ENCODE peak calls at places on chromosomes 16 and 17, in four cellular contexts. Y, S, H and C are unnamed samples.
A peak's percentile ranks its signal among the peaks of the same experiment; 100 is the strongest.

GRCh38 chr16:78594191-78594590 is 494.7 kb downstream of the WWOX start:
- DNase-seq in Y (no peak), S (no peak), H (no peak), C (no peak)

GRCh38 chr16:4548124-4548523 is 8.0 kb upstream of the C16orf96 start:
- DNase-seq in Y (no peak), S (no peak), H (no peak), C (no peak)

GRCh38 chr17:63247706-63248105 is 198.4 kb downstream of the CYB561 start:
- DNase-seq in Y (no peak), S (no peak), H (no peak), C (no peak)

GRCh38 chr16:49755291-49755611 is 100.7 kb downstream of the ZNF423 start:
- DNase-seq in Y (no peak), S (peak; percentile 25), H (no peak), C (no peak)

GRCh38 chr17:20187049-20187448 is 177.9 kb downstream of the SPECC1 start:
- DNase-seq in Y (no peak), S (no peak), H (no peak), C (no peak)

GRCh38 chr17:56667925-56668324 is 74.4 kb downstream of the NOG start:
- DNase-seq in Y (no peak), S (no peak), H (no peak), C (no peak)

GRCh38 chr17:6387858-6388257 is 47.1 kb downstream of the AIPL1 start:
- DNase-seq in Y (no peak), S (no peak), H (no peak), C (no peak)

GRCh38 chr16:15403392-15403995 is 7.9 kb downstream of the MPV17L start:
- DNase-seq in Y (no peak), S (no peak), H (no peak), C (no peak)

GRCh38 chr17:6353161-6353560 is 81.8 kb downstream of the AIPL1 start:
- DNase-seq in Y (no peak), S (no peak), H (no peak), C (no peak)

GRCh38 chr16:12543700-12544476 is 259.8 kb downstream of the CPPED1 start:
- DNase-seq in Y (peak; percentile 91), S (no peak), H (peak; percentile 48), C (no peak)

GRCh38 chr17:50208611-50209061 is 7.2 kb upstream of the COL1A1 start:
- DNase-seq in Y (no peak), S (peak; percentile 92), H (no peak), C (no peak)

GRCh38 chr16:10314811-10315210 is 71.0 kb upstream of the ATF7IP2 start:
- DNase-seq in Y (peak; percentile 65), S (no peak), H (no peak), C (no peak)

GRCh38 chr16:84356591-84357116 is 11.7 kb upstream of the ATP2C2 start:
- DNase-seq in Y (peak; percentile 68), S (no peak), H (no peak), C (no peak)

GRCh38 chr17:64001763-64002529 is 3.8 kb downstream of the PRR29 start:
- DNase-seq in Y (no peak), S (peak; percentile 25), H (no peak), C (no peak)

GRCh38 chr17:76354747-76355310 is 1.1 kb upstream of the PRPSAP1 start:
- DNase-seq in Y (no peak), S (peak; percentile 68), H (no peak), C (no peak)

GRCh38 chr16:57610611-57611010 is 17.8 kb upstream of the ADGRG1 start:
- DNase-seq in Y (no peak), S (no peak), H (no peak), C (no peak)

GRCh38 chr17:76270770-76271668 is 5.9 kb downstream of the UBALD2 start:
- DNase-seq in Y (no peak), S (no peak), H (no peak), C (no peak)

GRCh38 chr17:35708951-35709350 is 22.5 kb upstream of the RASL10B start:
- DNase-seq in Y (no peak), S (no peak), H (peak; percentile 5), C (no peak)

GRCh38 chr16:4350787-4351659 is at the start of gene PAM16:
- DNase-seq in Y (peak; percentile 89), S (peak; percentile 93), H (peak; percentile 88), C (peak; percentile 99)

GRCh38 chr16:58515871-58516767 is 802 bp downstream of the SETD6 start:
- DNase-seq in Y (peak; percentile 24), S (peak; percentile 69), H (no peak), C (peak; percentile 41)

GRCh38 chr17:39027037-39027436 is 59.8 kb upstream of the FBXO47 start:
- DNase-seq in Y (no peak), S (peak; percentile 20), H (no peak), C (peak; percentile 72)

GRCh38 chr17:75504347-75505151 is 10.8 kb downstream of the CASKIN2 start:
- DNase-seq in Y (peak; percentile 51), S (peak; percentile 73), H (no peak), C (peak; percentile 73)

GRCh38 chr16:30723725-30724355 is 24.4 kb upstream of the PHKG2 start:
- DNase-seq in Y (no peak), S (no peak), H (no peak), C (no peak)

GRCh38 chr17:69593716-69594115 is 179.2 kb downstream of the MAP2K6 start:
- DNase-seq in Y (no peak), S (no peak), H (no peak), C (no peak)

GRCh38 chr16:66131156-66131807 is 235.2 kb upstream of the CDH5 start:
- DNase-seq in Y (no peak), S (no peak), H (no peak), C (no peak)

GRCh38 chr17:4968916-4969550 is 1.4 kb upstream of the SPAG7 start:
- DNase-seq in Y (no peak), S (no peak), H (no peak), C (no peak)

GRCh38 chr16:69294051-69294450 is 17.1 kb upstream of the VPS4A start:
- DNase-seq in Y (no peak), S (no peak), H (no peak), C (no peak)

GRCh38 chr16:71746442-71747046 is 22.0 kb upstream of the PHLPP2 start:
- DNase-seq in Y (peak; percentile 51), S (peak; percentile 46), H (no peak), C (no peak)

GRCh38 chr17:74008196-74008595 is 195.3 kb upstream of the RPL38 start:
- DNase-seq in Y (peak; percentile 16), S (no peak), H (no peak), C (peak; percentile 46)

GRCh38 chr17:40461036-40461721 is 17.9 kb downstream of the IGFBP4 start:
- DNase-seq in Y (no peak), S (no peak), H (no peak), C (no peak)

GRCh38 chr16:11743308-11744074 is 834 bp upstream of the TXNDC11 start:
- DNase-seq in Y (peak; percentile 98), S (no peak), H (no peak), C (no peak)

GRCh38 chr16:55569025-55569424 is 2.5 kb downstream of the CAPNS2 start:
- DNase-seq in Y (no peak), S (no peak), H (no peak), C (no peak)
- TF ChIP-seq ETV6 in Y (no peak), S (no peak), H (no peak), C (no peak)

DNA sequence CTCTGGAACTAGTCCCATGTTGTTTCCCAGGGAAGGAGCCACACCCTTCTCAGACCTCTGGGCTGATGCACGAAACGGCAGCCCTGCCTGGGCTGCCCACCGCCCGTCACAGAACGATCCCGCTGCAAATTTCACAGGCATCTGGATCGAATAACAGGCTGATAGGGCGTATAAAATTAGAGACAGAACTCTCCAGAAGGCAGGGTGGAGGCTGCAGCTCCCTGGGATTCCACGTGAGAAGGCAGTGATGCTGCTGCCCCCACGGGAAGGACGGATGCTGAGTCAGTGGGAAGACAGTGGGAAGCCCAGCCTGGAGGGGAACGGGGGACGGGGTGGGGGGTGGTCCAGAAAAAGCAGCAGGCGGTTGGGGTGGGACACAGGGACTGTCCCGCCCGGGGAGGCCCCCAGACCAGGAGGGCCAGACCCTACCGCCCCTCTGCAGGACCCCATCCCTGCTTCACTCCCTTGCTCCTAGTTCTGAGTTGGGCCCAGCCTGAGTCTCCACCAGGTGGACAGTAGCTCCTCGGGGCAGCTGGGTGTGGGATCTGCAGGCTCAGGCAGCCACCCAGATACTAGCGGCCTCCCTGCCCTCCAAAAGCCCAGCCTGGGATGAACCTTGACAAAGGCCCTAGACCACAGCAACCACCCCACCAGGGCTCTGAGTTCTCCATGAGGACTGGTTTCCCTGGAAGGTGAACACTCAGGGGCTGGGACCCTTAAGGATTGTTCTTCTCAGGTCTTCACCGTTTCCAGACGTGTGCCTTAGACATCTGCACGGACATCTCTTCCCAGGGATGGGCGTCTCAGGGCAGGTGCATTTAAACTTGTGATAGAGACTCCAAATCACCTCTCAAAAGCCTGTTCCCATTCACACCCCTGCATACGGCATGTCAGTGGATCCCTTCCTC is 117.8 kb downstream of the METRNL start:
- DNase-seq in Y (no peak), S (no peak), H (no peak), C (no peak)
- TF ChIP-seq NR2C2 in Y (no peak), S (no peak), H (no peak), C (no peak)

GRCh38 chr17:45326566-45326965 is 9.7 kb upstream of the MAP3K14 start:
- DNase-seq in Y (no peak), S (no peak), H (no peak), C (no peak)
- TF ChIP-seq ETV6 in Y (no peak), S (no peak), H (no peak), C (no peak)

DNA sequence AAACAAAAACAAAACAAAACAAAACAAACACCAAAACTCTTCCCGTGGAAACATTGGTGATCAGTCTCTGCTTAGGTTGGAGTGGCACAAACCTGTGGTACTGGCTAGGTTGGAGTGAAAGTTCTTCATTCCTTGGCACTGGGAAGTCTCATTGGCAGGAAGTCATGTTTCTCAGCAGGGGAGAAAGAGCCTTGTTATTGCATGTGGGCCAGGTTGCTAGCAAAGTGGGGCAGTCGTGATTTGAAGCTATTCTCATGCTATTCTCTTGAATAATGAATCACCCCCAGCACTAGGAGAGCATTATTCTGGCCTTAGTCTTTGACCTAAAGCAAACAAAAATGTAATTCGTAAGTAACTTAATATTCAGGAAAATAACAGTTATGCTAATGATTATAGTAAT is 24.3 kb upstream of the B4GALNT2 start:
- DNase-seq in Y (no peak), S (no peak), H (no peak), C (no peak)
- TF ChIP-seq NR2C2 in Y (no peak), S (no peak), H (no peak), C (no peak)

GRCh38 chr17:1861391-1862010 is 31.7 kb downstream of the RPA1 start:
- DNase-seq in Y (no peak), S (no peak), H (no peak), C (no peak)

GRCh38 chr17:1867307-1867706 is 37.5 kb downstream of the RPA1 start:
- DNase-seq in Y (no peak), S (no peak), H (no peak), C (no peak)

GRCh38 chr17:1860978-1861377 is 31.2 kb downstream of the RPA1 start:
- DNase-seq in Y (no peak), S (no peak), H (no peak), C (no peak)

GRCh38 chr17:1868090-1868489 is 38.3 kb downstream of the RPA1 start:
- DNase-seq in Y (no peak), S (no peak), H (no peak), C (no peak)

GRCh38 chr17:1865252-1866037 is 35.6 kb downstream of the RPA1 start:
- DNase-seq in Y (peak; percentile 35), S (peak; percentile 49), H (no peak), C (peak; percentile 37)
- TF ChIP-seq ETV6 in Y (no peak), S (no peak), H (no peak), C (no peak)

DNA sequence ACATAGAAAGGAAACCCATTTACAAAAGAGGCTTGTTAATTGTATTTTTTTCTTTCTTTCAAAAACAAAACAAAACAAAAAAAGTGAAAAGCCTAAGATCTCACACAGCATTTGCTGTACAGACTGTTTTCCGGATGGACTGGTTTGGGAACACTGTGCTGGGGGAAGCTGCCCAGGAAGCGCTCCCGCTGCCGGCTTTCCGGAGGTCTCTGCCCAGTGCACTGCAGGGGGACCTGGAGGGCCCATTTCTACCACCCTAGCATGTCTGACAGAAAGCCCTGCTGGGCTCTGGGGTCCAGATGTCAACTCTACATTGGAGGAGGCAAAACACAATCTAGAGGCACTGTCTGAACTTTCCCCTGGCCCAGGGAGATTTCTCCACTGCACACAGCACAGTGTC is 26.3 kb upstream of the CLEC18B start:
- DNase-seq in Y (no peak), S (no peak), H (no peak), C (no peak)
- TF ChIP-seq NR2C2 in Y (no peak), S (no peak), H (no peak), C (no peak)